ENCODE peak calls at places on chromosomes 6 and 20, in ten cellular contexts. T, R, Z, J, A, E, P, H, C and O are unnamed samples.

GRCh38 chr6:137637161-137637560 is 143.0 kb upstream of the OLIG3 start:
- ATAC-seq in T (no peak), R (peak; percentile 38), Z (peak; percentile 59), J (peak; percentile 87), A (peak; percentile 73), E (no peak), P (no peak), H (peak; percentile 50), C (peak; percentile 30), O (peak; percentile 55)

GRCh38 chr6:15017251-15017650 is 228.6 kb upstream of the JARID2 start:
- ATAC-seq in T (no peak), R (peak; percentile 67), Z (no peak), J (peak; percentile 72), A (peak; percentile 53), E (no peak), P (peak; percentile 34), H (peak; percentile 78), C (no peak), O (no peak)

GRCh38 chr6:107116328-107116892 is 1.1 kb upstream of the BEND3 start:
- ATAC-seq in T (peak; percentile 60), R (no peak), Z (no peak), J (peak; percentile 24), A (no peak), E (peak; percentile 52), P (no peak), H (peak; percentile 37), C (peak; percentile 66), O (no peak)

GRCh38 chr20:1381753-1382591 is 10.9 kb downstream of the FKBP1A start:
- ATAC-seq in T (no peak), R (peak; percentile 75), Z (no peak), J (peak; percentile 36), A (no peak), E (no peak), P (no peak), H (peak; percentile 97), C (no peak), O (peak; percentile 60)

GRCh38 chr6:157091832-157092231 is 231.5 kb downstream of the TMEM242 start:
- ATAC-seq in T (no peak), R (no peak), Z (no peak), J (no peak), A (no peak), E (no peak), P (no peak), H (no peak), C (no peak), O (no peak)

GRCh38 chr6:167209577-167209975 is 51.8 kb upstream of the GPR31 start:
- ATAC-seq in T (no peak), R (no peak), Z (no peak), J (no peak), A (no peak), E (no peak), P (no peak), H (no peak), C (no peak), O (no peak)

GRCh38 chr20:4014031-4014474 is 1.3 kb downstream of the RNF24 start:
- ATAC-seq in T (peak; percentile 72), R (peak; percentile 57), Z (peak; percentile 53), J (peak; percentile 50), A (peak; percentile 70), E (peak; percentile 66), P (no peak), H (peak; percentile 36), C (peak; percentile 84), O (no peak)

GRCh38 chr6:41562633-41562975 is 16.4 kb downstream of the FOXP4 start:
- ATAC-seq in T (no peak), R (no peak), Z (no peak), J (no peak), A (no peak), E (no peak), P (no peak), H (no peak), C (no peak), O (no peak)

GRCh38 chr6:73062837-73063236 is 162.5 kb downstream of the KHDC1L start:
- ATAC-seq in T (no peak), R (no peak), Z (no peak), J (no peak), A (no peak), E (no peak), P (no peak), H (no peak), C (no peak), O (no peak)

GRCh38 chr6:161204866-161205557 is 68.8 kb downstream of the AGPAT4 start:
- ATAC-seq in T (no peak), R (no peak), Z (no peak), J (no peak), A (no peak), E (no peak), P (no peak), H (no peak), C (no peak), O (no peak)

GRCh38 chr6:18154507-18155272 is at the start of gene TPMT:
- ATAC-seq in T (no peak), R (peak; percentile 19), Z (peak; percentile 72), J (peak; percentile 3), A (peak; percentile 74), E (peak; percentile 62), P (no peak), H (peak; percentile 15), C (peak; percentile 88), O (no peak)

GRCh38 chr6:44525761-44526351 is 138.3 kb downstream of the CDC5L start:
- ATAC-seq in T (no peak), R (no peak), Z (no peak), J (no peak), A (no peak), E (no peak), P (no peak), H (no peak), C (no peak), O (no peak)

GRCh38 chr6:70394518-70395300 is 18.6 kb upstream of the FAM135A start:
- ATAC-seq in T (no peak), R (no peak), Z (no peak), J (no peak), A (no peak), E (no peak), P (no peak), H (no peak), C (no peak), O (no peak)

GRCh38 chr6:6890400-6890858 is 217.3 kb upstream of the RREB1 start:
- ATAC-seq in T (peak; percentile 72), R (peak; percentile 30), Z (peak; percentile 81), J (peak; percentile 72), A (no peak), E (no peak), P (no peak), H (no peak), C (peak; percentile 80), O (no peak)

GRCh38 chr6:105645958-105646357 is 243.1 kb upstream of the PREP start:
- ATAC-seq in T (no peak), R (no peak), Z (no peak), J (no peak), A (no peak), E (no peak), P (peak; percentile 7), H (no peak), C (no peak), O (no peak)

GRCh38 chr20:20547221-20547875 is 165.1 kb downstream of the RALGAPA2 start:
- ATAC-seq in T (peak; percentile 39), R (no peak), Z (no peak), J (no peak), A (peak; percentile 53), E (no peak), P (peak; percentile 28), H (no peak), C (no peak), O (no peak)

GRCh38 chr20:53349730-53350129 is 243.9 kb downstream of the ZNF217 start:
- ATAC-seq in T (no peak), R (no peak), Z (no peak), J (no peak), A (no peak), E (no peak), P (no peak), H (no peak), C (no peak), O (no peak)

GRCh38 chr6:57195457-57195856 is 23.3 kb downstream of the BAG2 start:
- ATAC-seq in T (no peak), R (no peak), Z (no peak), J (no peak), A (no peak), E (no peak), P (no peak), H (no peak), C (no peak), O (no peak)

GRCh38 chr6:130955755-130956154 is 107.3 kb downstream of the EPB41L2 start:
- ATAC-seq in T (peak; percentile 90), R (no peak), Z (no peak), J (no peak), A (no peak), E (no peak), P (no peak), H (no peak), C (no peak), O (no peak)

GRCh38 chr6:21241231-21242130 is 352.1 kb upstream of the SOX4 start:
- ATAC-seq in T (no peak), R (no peak), Z (no peak), J (no peak), A (peak; percentile 67), E (no peak), P (no peak), H (no peak), C (no peak), O (no peak)

GRCh38 chr20:50335105-50335504 is 144.5 kb downstream of the CEBPB start:
- ATAC-seq in T (peak; percentile 64), R (peak; percentile 28), Z (peak; percentile 98), J (peak; percentile 47), A (no peak), E (peak; percentile 20), P (peak; percentile 9), H (peak; percentile 71), C (peak; percentile 90), O (no peak)

GRCh38 chr20:46119028-46119546 is 973 bp downstream of the CD40 start:
- ATAC-seq in T (no peak), R (no peak), Z (no peak), J (no peak), A (no peak), E (no peak), P (peak; percentile 30), H (no peak), C (no peak), O (no peak)

GRCh38 chr20:64006902-64007301 is 26.0 kb downstream of the PRPF6 start:
- ATAC-seq in T (no peak), R (no peak), Z (no peak), J (no peak), A (no peak), E (no peak), P (no peak), H (no peak), C (no peak), O (no peak)

GRCh38 chr20:47768016-47768953 is 17.0 kb downstream of the SULF2 start:
- ATAC-seq in T (peak; percentile 81), R (peak; percentile 52), Z (no peak), J (peak; percentile 80), A (no peak), E (no peak), P (peak; percentile 14), H (no peak), C (no peak), O (peak; percentile 29)

GRCh38 chr20:46482864-46483263 is 30.5 kb downstream of the ZNF334 start:
- ATAC-seq in T (no peak), R (no peak), Z (no peak), J (no peak), A (no peak), E (no peak), P (no peak), H (no peak), C (no peak), O (no peak)

GRCh38 chr6:47262226-47262625 is 47.5 kb downstream of the TNFRSF21 start:
- ATAC-seq in T (no peak), R (no peak), Z (no peak), J (peak; percentile 28), A (no peak), E (no peak), P (no peak), H (no peak), C (no peak), O (no peak)

GRCh38 chr6:100904316-100904715 is 23.2 kb upstream of the ASCC3 start:
- ATAC-seq in T (peak; percentile 35), R (no peak), Z (no peak), J (no peak), A (no peak), E (no peak), P (no peak), H (no peak), C (no peak), O (no peak)

GRCh38 chr6:31042801-31043200 is 32.5 kb downstream of the MUC22 start:
- ATAC-seq in T (peak; percentile 41), R (peak; percentile 71), Z (peak; percentile 94), J (peak; percentile 73), A (no peak), E (peak; percentile 73), P (no peak), H (peak; percentile 62), C (peak; percentile 85), O (peak; percentile 39)